ENCODE peak calls at places on chromosomes 13 and 19, in seven cellular contexts. One of them, this sample, is unnamed.

GRCh38 chr13:32019612-32020233 is 11.9 kb upstream of the FRY start:
- DNase-seq in cardiac muscle cell: peak
- DNase-seq in A549: peak
- DNase-seq in neural progenitor cell: peak
- DNase-seq in nephron progenitor cell: peak
- DNase-seq in type B pancreatic cell: no peak
- DNase-seq in tibial artery: no peak
- DNase-seq in this sample: peak

GRCh38 chr19:16569609-16570320 is 2.5 kb downstream of the SLC35E1 start:
- DNase-seq in cardiac muscle cell: no peak
- DNase-seq in A549: no peak
- DNase-seq in neural progenitor cell: no peak
- DNase-seq in nephron progenitor cell: no peak
- DNase-seq in type B pancreatic cell: no peak
- DNase-seq in tibial artery: no peak
- DNase-seq in this sample: no peak

GRCh38 chr19:29467824-29468401 is 57.9 kb upstream of the VSTM2B start:
- DNase-seq in cardiac muscle cell: peak
- DNase-seq in A549: peak
- DNase-seq in neural progenitor cell: peak
- DNase-seq in nephron progenitor cell: peak
- DNase-seq in type B pancreatic cell: no peak
- DNase-seq in tibial artery: no peak
- DNase-seq in this sample: peak

GRCh38 chr13:114115796-114116195 is 16.6 kb downstream of the RASA3 start:
- DNase-seq in cardiac muscle cell: no peak
- DNase-seq in A549: no peak
- DNase-seq in neural progenitor cell: no peak
- DNase-seq in nephron progenitor cell: no peak
- DNase-seq in type B pancreatic cell: no peak
- DNase-seq in tibial artery: no peak
- DNase-seq in this sample: no peak

GRCh38 chr13:51805925-51806324 is 2.0 kb upstream of the DHRS12 start:
- DNase-seq in cardiac muscle cell: no peak
- DNase-seq in A549: no peak
- DNase-seq in neural progenitor cell: no peak
- DNase-seq in nephron progenitor cell: no peak
- DNase-seq in type B pancreatic cell: no peak
- DNase-seq in tibial artery: no peak
- DNase-seq in this sample: no peak

GRCh38 chr13:46622918-46623256 is 69.9 kb downstream of the LRCH1 start:
- DNase-seq in cardiac muscle cell: no peak
- DNase-seq in A549: no peak
- DNase-seq in neural progenitor cell: no peak
- DNase-seq in nephron progenitor cell: no peak
- DNase-seq in type B pancreatic cell: no peak
- DNase-seq in tibial artery: peak
- DNase-seq in this sample: no peak

GRCh38 chr13:23069571-23069970 is 111.2 kb upstream of the SGCG start:
- DNase-seq in cardiac muscle cell: no peak
- DNase-seq in A549: no peak
- DNase-seq in neural progenitor cell: no peak
- DNase-seq in nephron progenitor cell: no peak
- DNase-seq in type B pancreatic cell: no peak
- DNase-seq in tibial artery: no peak
- DNase-seq in this sample: no peak

GRCh38 chr13:33318744-33319143 is 33.2 kb upstream of the STARD13 start:
- DNase-seq in cardiac muscle cell: no peak
- DNase-seq in A549: no peak
- DNase-seq in neural progenitor cell: no peak
- DNase-seq in nephron progenitor cell: no peak
- DNase-seq in type B pancreatic cell: no peak
- DNase-seq in tibial artery: no peak
- DNase-seq in this sample: no peak

GRCh38 chr19:45444318-45445041 is 20.8 kb upstream of the ERCC1 start:
- DNase-seq in cardiac muscle cell: peak
- DNase-seq in A549: peak
- DNase-seq in neural progenitor cell: peak
- DNase-seq in nephron progenitor cell: peak
- DNase-seq in type B pancreatic cell: peak
- DNase-seq in tibial artery: peak
- DNase-seq in this sample: peak
- TF ChIP-seq CTCF in cardiac muscle cell: no peak
- TF ChIP-seq CTCF in A549: peak
- TF ChIP-seq CTCF in neural progenitor cell: no peak
- TF ChIP-seq CTCF in nephron progenitor cell: no peak
- TF ChIP-seq CTCF in type B pancreatic cell: peak
- TF ChIP-seq CTCF in tibial artery: no peak
- TF ChIP-seq CTCF in this sample: peak

GRCh38 chr19:33819875-33820781 is 23.5 kb downstream of the KCTD15 start:
- DNase-seq in cardiac muscle cell: peak
- DNase-seq in A549: peak
- DNase-seq in neural progenitor cell: peak
- DNase-seq in nephron progenitor cell: peak
- DNase-seq in type B pancreatic cell: no peak
- DNase-seq in tibial artery: peak
- DNase-seq in this sample: peak
- TF ChIP-seq CTCF in cardiac muscle cell: no peak
- TF ChIP-seq CTCF in A549: peak
- TF ChIP-seq CTCF in neural progenitor cell: no peak
- TF ChIP-seq CTCF in nephron progenitor cell: no peak
- TF ChIP-seq CTCF in type B pancreatic cell: no peak
- TF ChIP-seq CTCF in tibial artery: peak
- TF ChIP-seq CTCF in this sample: no peak

DNA sequence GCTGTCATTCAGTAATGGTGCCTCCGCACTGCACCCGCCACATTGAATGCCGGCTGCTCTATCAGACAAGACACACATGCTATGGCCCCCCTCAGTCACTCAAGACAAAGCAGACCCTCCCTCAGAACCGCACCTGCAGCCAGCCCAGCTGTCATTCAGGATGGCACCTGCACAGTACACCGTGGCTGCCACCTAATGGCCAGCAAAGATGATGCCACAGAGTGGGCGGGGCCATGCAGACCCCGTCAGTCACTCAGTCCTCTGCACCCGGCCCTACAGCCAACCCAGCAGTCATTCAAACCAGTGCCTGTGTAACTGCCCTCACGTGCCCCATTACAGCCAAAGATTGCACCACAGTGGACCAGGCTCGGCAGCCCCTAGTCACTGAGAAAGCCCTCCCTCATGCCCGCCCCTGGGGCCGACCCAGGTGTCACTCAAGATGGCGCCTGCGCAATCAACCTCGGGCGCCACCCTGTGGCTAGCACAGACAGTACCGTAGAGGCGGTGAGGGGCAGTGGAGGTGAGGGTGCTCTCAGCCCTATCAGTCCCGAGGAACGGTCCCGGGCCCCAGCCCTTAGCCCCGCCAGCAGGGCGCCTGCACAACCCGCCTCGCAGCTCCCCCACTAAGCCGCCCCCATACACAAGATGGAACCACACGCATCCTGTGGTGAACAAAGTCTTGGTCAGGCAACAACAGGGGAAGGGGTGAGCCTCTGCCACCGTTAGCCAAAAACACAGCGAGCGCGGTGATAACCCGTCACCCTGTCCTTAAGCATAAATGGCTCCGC is 2.4 kb downstream of the PEG3 start:
- DNase-seq in cardiac muscle cell: no peak
- DNase-seq in A549: no peak
- DNase-seq in neural progenitor cell: no peak
- DNase-seq in nephron progenitor cell: no peak
- DNase-seq in type B pancreatic cell: no peak
- DNase-seq in tibial artery: peak
- DNase-seq in this sample: peak
- TF ChIP-seq CTCF in cardiac muscle cell: peak
- TF ChIP-seq CTCF in A549: no peak
- TF ChIP-seq CTCF in neural progenitor cell: no peak
- TF ChIP-seq CTCF in nephron progenitor cell: no peak
- TF ChIP-seq CTCF in type B pancreatic cell: no peak
- TF ChIP-seq CTCF in tibial artery: peak
- TF ChIP-seq CTCF in this sample: no peak

GRCh38 chr19:3969435-3970312 is 1.2 kb downstream of the DAPK3 start:
- DNase-seq in cardiac muscle cell: peak
- DNase-seq in A549: peak
- DNase-seq in neural progenitor cell: peak
- DNase-seq in nephron progenitor cell: peak
- DNase-seq in type B pancreatic cell: no peak
- DNase-seq in tibial artery: peak
- DNase-seq in this sample: no peak
- TF ChIP-seq CTCF in cardiac muscle cell: peak
- TF ChIP-seq CTCF in A549: no peak
- TF ChIP-seq CTCF in neural progenitor cell: peak
- TF ChIP-seq CTCF in nephron progenitor cell: peak
- TF ChIP-seq CTCF in type B pancreatic cell: peak
- TF ChIP-seq CTCF in tibial artery: no peak
- TF ChIP-seq CTCF in this sample: no peak

DNA sequence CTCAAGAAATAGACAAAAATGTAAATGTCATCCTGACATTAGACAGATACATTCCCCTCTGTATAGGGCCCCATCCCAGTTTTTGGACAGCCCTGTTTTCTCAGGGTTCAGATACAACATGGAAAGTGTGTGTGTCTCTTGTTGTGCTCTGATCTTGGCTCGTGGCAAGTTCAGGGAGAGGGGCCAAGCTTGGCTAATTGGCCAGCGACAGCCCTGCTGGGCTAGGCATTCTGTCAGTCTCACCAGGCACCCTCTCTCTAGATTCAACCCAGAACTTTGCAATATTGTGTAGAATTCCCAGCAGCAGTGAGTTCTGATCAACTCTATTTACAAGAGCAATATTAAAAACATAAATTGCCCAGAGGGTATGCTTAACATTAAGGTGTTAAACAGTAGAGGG is 30.1 kb downstream of the MTUS2 start:
- DNase-seq in cardiac muscle cell: no peak
- DNase-seq in A549: no peak
- DNase-seq in neural progenitor cell: no peak
- DNase-seq in nephron progenitor cell: no peak
- DNase-seq in type B pancreatic cell: no peak
- DNase-seq in tibial artery: no peak
- DNase-seq in this sample: no peak
- TF ChIP-seq CTCF in cardiac muscle cell: no peak
- TF ChIP-seq CTCF in A549: no peak
- TF ChIP-seq CTCF in neural progenitor cell: no peak
- TF ChIP-seq CTCF in nephron progenitor cell: no peak
- TF ChIP-seq CTCF in type B pancreatic cell: no peak
- TF ChIP-seq CTCF in tibial artery: no peak
- TF ChIP-seq CTCF in this sample: no peak

GRCh38 chr13:37788346-37788745 is 81.2 kb downstream of the TRPC4 start:
- DNase-seq in cardiac muscle cell: no peak
- DNase-seq in A549: no peak
- DNase-seq in neural progenitor cell: no peak
- DNase-seq in nephron progenitor cell: no peak
- DNase-seq in type B pancreatic cell: no peak
- DNase-seq in tibial artery: no peak
- DNase-seq in this sample: no peak
- TF ChIP-seq CTCF in cardiac muscle cell: no peak
- TF ChIP-seq CTCF in A549: no peak
- TF ChIP-seq CTCF in neural progenitor cell: no peak
- TF ChIP-seq CTCF in nephron progenitor cell: no peak
- TF ChIP-seq CTCF in type B pancreatic cell: no peak
- TF ChIP-seq CTCF in tibial artery: no peak
- TF ChIP-seq CTCF in this sample: no peak

This sample was measured in GM13977.